ENCODE peak calls at places on chromosomes 11 and 22, in five cellular contexts. One of them, this sample, is unnamed.

GRCh38 chr11:117396970-117397369 is 69.3 kb downstream of the CEP164 start:
- DNase-seq in K562: no peak
- DNase-seq in SK-N-SH: no peak
- DNase-seq in GM12878: no peak
- DNase-seq in HepG2: no peak
- DNase-seq in this sample: no peak

GRCh38 chr22:16131918-16132317 is 442.1 kb downstream of the POTEH start:
- DNase-seq in K562: no peak
- DNase-seq in SK-N-SH: no peak
- DNase-seq in GM12878: no peak
- DNase-seq in HepG2: no peak
- DNase-seq in this sample: no peak

GRCh38 chr11:133860151-133860550 is 14.8 kb upstream of the SPATA19 start:
- DNase-seq in K562: no peak
- DNase-seq in SK-N-SH: no peak
- DNase-seq in GM12878: no peak
- DNase-seq in HepG2: no peak
- DNase-seq in this sample: no peak

GRCh38 chr11:44484211-44484610 is 81.3 kb upstream of the CD82 start:
- DNase-seq in K562: peak
- DNase-seq in SK-N-SH: peak
- DNase-seq in GM12878: no peak
- DNase-seq in HepG2: peak
- DNase-seq in this sample: peak

GRCh38 chr11:75152090-75152489 is 1.2 kb downstream of the SLCO2B1 start:
- DNase-seq in K562: no peak
- DNase-seq in SK-N-SH: no peak
- DNase-seq in GM12878: no peak
- DNase-seq in HepG2: no peak
- DNase-seq in this sample: no peak

GRCh38 chr11:62546244-62546936 is at the start of gene AHNAK:
- DNase-seq in K562: peak
- DNase-seq in SK-N-SH: peak
- DNase-seq in GM12878: no peak
- DNase-seq in HepG2: no peak
- DNase-seq in this sample: peak

GRCh38 chr22:50530280-50530856 is 556 bp upstream of the TYMP start:
- DNase-seq in K562: no peak
- DNase-seq in SK-N-SH: no peak
- DNase-seq in GM12878: no peak
- DNase-seq in HepG2: peak
- DNase-seq in this sample: peak

GRCh38 chr11:36000616-36001190 is 56.8 kb downstream of the LDLRAD3 start:
- DNase-seq in K562: no peak
- DNase-seq in SK-N-SH: no peak
- DNase-seq in GM12878: no peak
- DNase-seq in HepG2: no peak
- DNase-seq in this sample: no peak

GRCh38 chr11:108586600-108586999 is 7.0 kb downstream of the EXPH5 start:
- DNase-seq in K562: no peak
- DNase-seq in SK-N-SH: no peak
- DNase-seq in GM12878: no peak
- DNase-seq in HepG2: no peak
- DNase-seq in this sample: no peak

GRCh38 chr11:114340311-114341131 is 44.3 kb downstream of the NNMT start:
- DNase-seq in K562: peak
- DNase-seq in SK-N-SH: peak
- DNase-seq in GM12878: no peak
- DNase-seq in HepG2: peak
- DNase-seq in this sample: peak

GRCh38 chr11:471468-472145 is 21.5 kb downstream of the PTDSS2 start:
- DNase-seq in K562: no peak
- DNase-seq in SK-N-SH: no peak
- DNase-seq in GM12878: no peak
- DNase-seq in HepG2: no peak
- DNase-seq in this sample: no peak

GRCh38 chr11:68583047-68583446 is 101.3 kb upstream of the GAL start:
- DNase-seq in K562: no peak
- DNase-seq in SK-N-SH: no peak
- DNase-seq in GM12878: no peak
- DNase-seq in HepG2: no peak
- DNase-seq in this sample: peak

GRCh38 chr11:9688716-9689511 is 25.0 kb downstream of the SWAP70 start:
- DNase-seq in K562: peak
- DNase-seq in SK-N-SH: peak
- DNase-seq in GM12878: peak
- DNase-seq in HepG2: no peak
- DNase-seq in this sample: peak

GRCh38 chr11:120337133-120337895 is 1.1 kb downstream of the ARHGEF12 start:
- DNase-seq in K562: no peak
- DNase-seq in SK-N-SH: peak
- DNase-seq in GM12878: no peak
- DNase-seq in HepG2: peak
- DNase-seq in this sample: no peak

GRCh38 chr11:122748968-122749687 is 89.2 kb upstream of the CRTAM start:
- DNase-seq in K562: no peak
- DNase-seq in SK-N-SH: no peak
- DNase-seq in GM12878: peak
- DNase-seq in HepG2: no peak
- DNase-seq in this sample: peak

GRCh38 chr11:105923814-105924213 is 98.2 kb downstream of the MSANTD4 start:
- DNase-seq in K562: no peak
- DNase-seq in SK-N-SH: no peak
- DNase-seq in GM12878: no peak
- DNase-seq in HepG2: no peak
- DNase-seq in this sample: peak

GRCh38 chr11:86799680-86800075 is 664 bp upstream of the PRSS23 start:
- DNase-seq in K562: no peak
- DNase-seq in SK-N-SH: peak
- DNase-seq in GM12878: no peak
- DNase-seq in HepG2: no peak
- DNase-seq in this sample: no peak
- TF ChIP-seq USF2 in K562: no peak
- TF ChIP-seq USF2 in SK-N-SH: no peak
- TF ChIP-seq USF2 in GM12878: no peak
- TF ChIP-seq USF2 in HepG2: no peak
- TF ChIP-seq USF2 in this sample: no peak

DNA sequence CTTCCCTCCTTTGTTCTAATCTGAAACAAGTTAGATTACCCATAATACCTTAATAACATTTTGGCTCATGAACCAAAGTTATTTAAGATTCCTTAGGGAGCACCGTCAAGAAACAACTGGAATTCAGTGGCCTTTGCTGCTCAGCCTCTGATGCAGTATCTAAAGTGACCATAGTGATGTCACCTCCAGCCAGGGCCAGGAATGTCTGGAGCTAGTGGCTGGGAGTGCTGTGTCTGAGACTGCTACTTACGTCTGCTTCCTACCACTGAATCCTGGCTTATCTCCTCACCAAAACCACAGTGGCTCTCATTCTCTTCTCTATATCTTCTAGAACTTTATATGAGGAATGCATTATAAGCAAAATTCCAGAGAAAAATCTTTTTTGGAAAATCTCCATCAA is 658.0 kb downstream of the DLG2 start:
- DNase-seq in K562: no peak
- DNase-seq in SK-N-SH: no peak
- DNase-seq in GM12878: no peak
- DNase-seq in HepG2: no peak
- DNase-seq in this sample: no peak
- TF ChIP-seq MXI1 in K562: no peak
- TF ChIP-seq MXI1 in SK-N-SH: no peak
- TF ChIP-seq MXI1 in GM12878: no peak
- TF ChIP-seq MXI1 in HepG2: no peak
- TF ChIP-seq MXI1 in this sample: no peak

DNA sequence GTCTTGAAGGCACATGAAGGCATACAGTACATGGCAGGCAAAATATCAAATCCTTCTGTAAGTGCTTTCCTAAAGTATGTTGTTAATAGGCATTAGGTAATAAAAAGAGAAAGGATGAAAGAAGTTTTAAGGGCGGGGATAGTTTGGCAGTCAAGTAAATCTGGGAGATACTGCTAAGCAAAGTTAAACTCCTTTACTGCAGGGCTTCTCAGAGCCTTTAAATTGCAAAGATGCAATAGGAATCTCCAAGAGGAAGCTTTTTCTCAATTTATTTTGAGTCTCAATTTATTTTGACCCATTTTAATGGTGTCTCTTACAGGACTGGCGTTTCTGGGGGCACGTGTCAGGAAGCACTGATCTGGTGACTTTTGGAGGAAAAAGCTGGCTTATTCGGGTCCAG is 12.8 kb upstream of the PHF21A start:
- DNase-seq in K562: no peak
- DNase-seq in SK-N-SH: no peak
- DNase-seq in GM12878: no peak
- DNase-seq in HepG2: no peak
- DNase-seq in this sample: no peak
- TF ChIP-seq USF2 in K562: no peak
- TF ChIP-seq USF2 in SK-N-SH: no peak
- TF ChIP-seq USF2 in GM12878: no peak
- TF ChIP-seq USF2 in HepG2: no peak
- TF ChIP-seq USF2 in this sample: no peak

GRCh38 chr11:1531961-1532586 is 40.0 kb downstream of the DUSP8 start:
- DNase-seq in K562: no peak
- DNase-seq in SK-N-SH: no peak
- DNase-seq in GM12878: no peak
- DNase-seq in HepG2: no peak
- DNase-seq in this sample: no peak
- TF ChIP-seq MXI1 in K562: no peak
- TF ChIP-seq MXI1 in SK-N-SH: no peak
- TF ChIP-seq MXI1 in GM12878: no peak
- TF ChIP-seq MXI1 in HepG2: no peak
- TF ChIP-seq MXI1 in this sample: no peak

DNA sequence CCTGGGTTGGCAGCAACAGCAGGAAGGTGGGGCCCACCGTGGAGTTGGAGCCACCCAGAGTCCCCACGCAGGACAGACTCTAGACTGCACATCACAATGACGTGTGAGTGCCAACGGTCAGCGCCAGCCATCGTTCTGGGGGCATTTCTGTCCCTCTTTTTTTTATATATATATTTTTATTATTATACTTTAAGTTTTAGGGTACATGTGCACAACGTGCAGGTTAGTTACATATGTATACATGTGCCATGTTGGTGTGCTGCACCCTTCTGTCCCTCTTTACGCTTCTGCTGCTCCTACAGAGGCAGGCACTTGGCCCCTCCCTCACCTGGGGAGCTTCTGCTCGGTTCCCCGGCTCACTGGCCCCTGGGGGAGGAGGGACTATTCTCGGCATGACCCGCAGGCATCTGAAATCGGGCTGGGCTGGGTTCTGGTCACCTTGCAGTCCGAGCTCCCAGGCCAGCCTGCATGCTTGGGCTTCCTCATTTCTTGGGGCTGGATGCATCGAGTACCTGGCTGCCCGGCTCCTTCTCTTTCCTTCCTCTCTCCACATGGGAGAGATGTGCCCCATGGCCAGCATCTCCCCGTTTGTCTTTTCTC is 787.4 kb downstream of the TBC1D22A start:
- DNase-seq in K562: no peak
- DNase-seq in SK-N-SH: no peak
- DNase-seq in GM12878: no peak
- DNase-seq in HepG2: no peak
- DNase-seq in this sample: no peak
- TF ChIP-seq USF2 in K562: no peak
- TF ChIP-seq USF2 in SK-N-SH: no peak
- TF ChIP-seq USF2 in GM12878: no peak
- TF ChIP-seq USF2 in HepG2: no peak
- TF ChIP-seq USF2 in this sample: no peak

DNA sequence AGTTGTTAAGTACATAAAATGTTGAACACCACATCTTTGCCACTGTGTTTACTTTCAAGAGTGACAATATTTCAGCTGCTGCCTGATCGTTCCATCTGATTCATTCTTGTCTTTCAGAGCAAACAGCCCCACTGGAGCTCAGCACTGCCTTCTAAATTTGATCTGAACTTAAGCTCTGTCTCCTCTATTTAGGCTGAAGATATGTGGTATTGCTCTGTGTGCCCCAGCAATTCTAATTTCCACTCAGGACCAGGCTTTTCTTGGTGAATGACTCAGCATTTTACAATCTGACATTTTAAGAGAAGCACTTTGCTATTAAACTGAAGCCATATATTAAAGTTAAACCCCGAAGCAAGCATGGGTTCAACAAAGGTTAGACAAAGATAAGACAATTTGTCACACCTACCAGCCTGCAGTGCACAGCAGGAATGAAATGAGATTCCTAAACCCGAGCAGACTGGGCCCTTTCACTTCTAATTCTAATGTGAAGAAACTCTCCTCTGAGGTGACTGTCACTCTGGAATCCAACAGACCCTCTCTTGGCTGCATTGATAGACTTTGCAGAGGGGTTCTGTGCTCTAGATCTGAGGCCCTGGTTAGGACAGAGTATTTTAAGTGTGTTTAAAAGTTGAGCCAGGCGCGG is 41.7 kb upstream of the PLET1 start:
- DNase-seq in K562: peak
- DNase-seq in SK-N-SH: no peak
- DNase-seq in GM12878: no peak
- DNase-seq in HepG2: no peak
- DNase-seq in this sample: peak
- TF ChIP-seq MXI1 in K562: no peak
- TF ChIP-seq MXI1 in SK-N-SH: no peak
- TF ChIP-seq MXI1 in GM12878: no peak
- TF ChIP-seq MXI1 in HepG2: no peak
- TF ChIP-seq MXI1 in this sample: no peak

This sample was measured in IMR-90.